ENCODE peak calls at places on chromosomes 12 and 14, in four cellular contexts. P, H, U and T are unnamed samples. For H3K27me3, the result is how much of the 10 kb centered on the place peaks cover.

GRCh38 chr14:32809255-32809654 is 129.4 kb upstream of the NPAS3 start:
- DNase-seq in H (no peak), P (no peak), U (no peak), T (no peak)

GRCh38 chr14:73238262-73238852 is 1.1 kb downstream of the PAPLN start:
- DNase-seq in P (no peak), H (no peak), U (no peak), T (no peak)

GRCh38 chr14:25090281-25090680 is 40.3 kb upstream of the STXBP6 start:
- DNase-seq in P (no peak), U (no peak), H (no peak), T (no peak)

GRCh38 chr14:100417466-100417865 is 94.3 kb downstream of the SLC25A47 start:
- DNase-seq in U (no peak), P (peak), H (no peak), T (no peak)

GRCh38 chr12:2745655-2746054 is 49.1 kb upstream of the FKBP4 start:
- DNase-seq in H (no peak), P (no peak), U (no peak), T (no peak)

GRCh38 chr14:62209287-62209899 is 447.2 kb downstream of the SNAPC1 start:
- DNase-seq in U (no peak), P (no peak), H (no peak), T (no peak)

GRCh38 chr12:52703878-52704277 is 554 bp upstream of the KRT77 start:
- DNase-seq in U (no peak), P (no peak), H (no peak), T (no peak)

GRCh38 chr12:52359511-52360103 is 7.7 kb downstream of the KRT85 start:
- DNase-seq in U (no peak), P (no peak), H (no peak), T (no peak)

GRCh38 chr14:92599786-92600185 is 86.2 kb downstream of the RIN3 start:
- DNase-seq in P (no peak), H (no peak), U (no peak), T (no peak)

GRCh38 chr12:131115766-131116165 is 162.1 kb downstream of the ADGRD1 start:
- DNase-seq in U (no peak), P (no peak), H (no peak), T (no peak)

GRCh38 chr12:122884091-122884826 is 11.7 kb downstream of the VPS37B start:
- DNase-seq in H (no peak), P (no peak), U (no peak), T (no peak)

GRCh38 chr14:95234426-95234825 is 77.1 kb upstream of the DICER1 start:
- DNase-seq in P (no peak), H (no peak), U (no peak), T (no peak)

GRCh38 chr14:53767566-53767965 is 189.1 kb downstream of the BMP4 start:
- DNase-seq in H (no peak), U (no peak), P (no peak), T (no peak)

GRCh38 chr12:68796399-68796798 is 11.6 kb upstream of the MDM2 start:
- DNase-seq in U (no peak), H (no peak), P (no peak), T (no peak)

GRCh38 chr12:2003676-2004112 is 563 bp downstream of the DCP1B start:
- DNase-seq in H (no peak), P (peak), U (no peak), T (no peak)

GRCh38 chr12:54195736-54196347 is 7.1 kb upstream of the SMUG1 start:
- DNase-seq in U (no peak), P (no peak), H (no peak), T (no peak)

GRCh38 chr12:12415886-12416285 is 59.0 kb downstream of the BORCS5 start:
- DNase-seq in U (no peak), P (no peak), H (no peak), T (no peak)

GRCh38 chr12:122106891-122107660 is 28.5 kb downstream of the MLXIP start:
- DNase-seq in P (no peak), H (no peak), U (no peak), T (no peak)

GRCh38 chr12:62882696-62883095 is 52.3 kb downstream of the PPM1H start:
- DNase-seq in U (no peak), P (no peak), H (no peak), T (no peak)

GRCh38 chr14:93824518-93825234 is 36.4 kb upstream of the PRIMA1 start:
- DNase-seq in H (no peak), U (no peak), P (peak), T (no peak)

GRCh38 chr14:30214456-30215090 is 286.9 kb upstream of the PRKD1 start:
- DNase-seq in P (peak), H (no peak), U (no peak), T (no peak)

GRCh38 chr14:72544615-72545387 is 349.1 kb downstream of the DPF3 start:
- DNase-seq in H (no peak), U (no peak), P (peak), T (no peak)

GRCh38 chr14:69553221-69553620 is 21.4 kb downstream of the CCDC177 start:
- DNase-seq in H (no peak), U (no peak), P (no peak), T (no peak)

GRCh38 chr12:1812650-1813302 is 7.6 kb upstream of the LRTM2 start:
- DNase-seq in U (no peak), P (no peak), H (no peak), T (no peak)

GRCh38 chr12:88577537-88577936 is 2.7 kb downstream of the KITLG start:
- DNase-seq in H (no peak), P (no peak), U (no peak), T (no peak)

GRCh38 chr14:98470663-98471062 is 801.3 kb downstream of the BCL11B start:
- DNase-seq in H (no peak), P (no peak), U (no peak), T (no peak)

GRCh38 chr14:63563370-63564026 is 20.3 kb upstream of the PPP2R5E start:
- DNase-seq in U (no peak), P (no peak), H (no peak), T (no peak)

DNA sequence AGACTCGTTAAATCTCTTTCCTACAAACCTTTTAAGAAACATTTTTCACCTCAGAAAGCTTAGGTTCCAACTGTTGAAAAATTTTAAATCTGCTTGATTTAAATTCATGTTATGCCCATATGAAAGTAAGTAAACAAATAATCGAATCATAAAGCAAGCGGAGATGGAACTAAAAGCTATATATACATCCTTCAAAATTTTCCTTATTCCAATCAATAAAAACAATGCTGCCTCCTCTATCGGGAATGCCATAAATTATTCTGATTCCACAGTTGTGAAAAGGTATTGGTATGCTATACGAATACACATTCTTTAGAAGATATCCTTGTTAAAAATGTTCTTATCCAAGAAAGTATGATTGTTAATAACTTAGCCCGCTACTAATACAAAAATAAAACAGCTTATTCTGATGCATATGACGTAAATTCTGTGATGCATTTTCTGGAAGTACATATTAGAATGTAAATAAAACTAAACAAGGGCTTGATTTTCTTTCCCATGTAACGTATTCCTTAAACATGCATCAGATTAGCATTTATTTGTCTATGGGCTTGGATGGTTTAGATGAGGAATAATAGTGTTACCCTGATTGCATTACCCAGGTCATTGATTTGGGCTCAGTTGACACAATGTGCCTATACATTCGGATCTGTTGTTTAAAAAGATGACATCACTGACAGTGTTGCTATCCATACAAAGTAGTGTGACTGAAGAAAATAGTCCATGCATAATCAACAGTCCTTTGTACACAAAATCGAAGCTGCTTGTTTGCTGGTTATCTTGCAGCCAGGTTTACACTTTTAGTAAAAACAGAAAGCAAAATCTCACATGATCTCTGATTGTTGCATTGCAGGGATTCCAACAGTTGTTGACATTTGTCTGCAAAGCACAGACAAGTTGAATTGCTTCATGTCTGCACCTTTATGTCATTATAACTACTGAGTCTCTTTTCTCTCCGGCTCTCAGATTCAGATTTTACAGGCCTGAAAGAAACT is 656 bp upstream of the DTD2 start:
- DNase-seq in P (no peak), U (no peak), H (no peak), T (no peak)
- H3K27ac ChIP-seq in P (no peak), U (peak), H (peak), T (peak)

GRCh38 chr14:36588788-36589187 is 6.4 kb upstream of the NKX2-8 start:
- DNase-seq in U (no peak), H (no peak), P (no peak), T (no peak)
- H3K27me3 ChIP-seq in U (under half), H (under half), P (half or more), T (under half)

GRCh38 chr12:114406326-114407033 is 536 bp upstream of the TBX5 start:
- DNase-seq in P (peak), H (no peak), U (no peak), T (no peak)
- H3K4me3 ChIP-seq in P (peak), H (no peak), U (no peak), T (no peak)

GRCh38 chr12:121013715-121014114 is 2.6 kb downstream of the C12orf43 start:
- DNase-seq in P (no peak), H (no peak), U (no peak), T (no peak)
- H3K27ac ChIP-seq in P (no peak), H (no peak), U (no peak), T (no peak)

DNA sequence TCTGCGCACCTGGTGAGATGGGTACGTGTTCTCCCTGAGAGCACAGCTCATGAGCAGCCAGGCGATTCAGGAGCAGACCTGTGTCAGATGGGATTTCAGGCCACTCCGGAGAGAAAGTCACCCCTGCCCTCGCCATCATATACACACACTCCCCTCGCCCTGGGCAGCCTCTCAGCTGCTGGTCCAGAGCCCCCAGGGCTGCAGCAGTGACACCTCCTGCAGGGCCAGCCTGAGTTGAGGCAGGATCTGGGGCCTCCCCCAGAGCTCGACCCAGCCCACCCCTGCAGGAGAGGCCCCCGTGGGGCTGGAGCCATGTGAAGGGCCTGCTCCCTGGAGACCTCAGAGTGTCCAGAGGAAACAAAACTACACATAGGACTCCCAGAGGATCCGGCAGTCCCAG is 103.8 kb downstream of the TNFAIP2 start:
- DNase-seq in H (no peak), U (no peak), P (no peak), T (no peak)
- H3K27me3 ChIP-seq in H (under half), U (under half), P (under half), T (under half)